ENCODE peak calls at places on chromosomes 2 and 18, in seven cellular contexts. One of them, this sample, is unnamed.

GRCh38 chr2:9333591-9334171 is 89.6 kb downstream of the ITGB1BP1 start:
- DNase-seq in IMR-90: peak
- DNase-seq in CD8-positive, alpha-beta memory T cell: no peak
- DNase-seq in breast epithelium: peak
- DNase-seq in right cardiac atrium: no peak
- DNase-seq in lower lobe of right lung: no peak
- DNase-seq in psoas muscle: peak
- DNase-seq in this sample: no peak

GRCh38 chr2:157784169-157784822 is 91.8 kb downstream of the ACVR1 start:
- DNase-seq in IMR-90: peak
- DNase-seq in CD8-positive, alpha-beta memory T cell: no peak
- DNase-seq in breast epithelium: peak
- DNase-seq in right cardiac atrium: peak
- DNase-seq in lower lobe of right lung: peak
- DNase-seq in psoas muscle: no peak
- DNase-seq in this sample: no peak

GRCh38 chr2:86477349-86477748 is 36.2 kb downstream of the KDM3A start:
- DNase-seq in IMR-90: peak
- DNase-seq in CD8-positive, alpha-beta memory T cell: no peak
- DNase-seq in breast epithelium: no peak
- DNase-seq in right cardiac atrium: no peak
- DNase-seq in lower lobe of right lung: no peak
- DNase-seq in psoas muscle: no peak
- DNase-seq in this sample: no peak

GRCh38 chr2:188248513-188248912 is 43.2 kb upstream of the GULP1 start:
- DNase-seq in IMR-90: no peak
- DNase-seq in CD8-positive, alpha-beta memory T cell: no peak
- DNase-seq in breast epithelium: no peak
- DNase-seq in right cardiac atrium: no peak
- DNase-seq in lower lobe of right lung: no peak
- DNase-seq in psoas muscle: no peak
- DNase-seq in this sample: no peak

GRCh38 chr2:143525006-143525405 is 395.8 kb downstream of the ARHGAP15 start:
- DNase-seq in IMR-90: peak
- DNase-seq in CD8-positive, alpha-beta memory T cell: no peak
- DNase-seq in breast epithelium: no peak
- DNase-seq in right cardiac atrium: no peak
- DNase-seq in lower lobe of right lung: no peak
- DNase-seq in psoas muscle: no peak
- DNase-seq in this sample: no peak

GRCh38 chr2:171244970-171245782 is 84.5 kb upstream of the TLK1 start:
- DNase-seq in IMR-90: peak
- DNase-seq in CD8-positive, alpha-beta memory T cell: no peak
- DNase-seq in breast epithelium: no peak
- DNase-seq in right cardiac atrium: no peak
- DNase-seq in lower lobe of right lung: no peak
- DNase-seq in psoas muscle: no peak
- DNase-seq in this sample: no peak

GRCh38 chr2:151347904-151348303 is 9.5 kb upstream of the TNFAIP6 start:
- DNase-seq in IMR-90: no peak
- DNase-seq in CD8-positive, alpha-beta memory T cell: no peak
- DNase-seq in breast epithelium: no peak
- DNase-seq in right cardiac atrium: no peak
- DNase-seq in lower lobe of right lung: no peak
- DNase-seq in psoas muscle: no peak
- DNase-seq in this sample: no peak

GRCh38 chr2:30398488-30398887 is 48.6 kb upstream of the LCLAT1 start:
- DNase-seq in IMR-90: peak
- DNase-seq in CD8-positive, alpha-beta memory T cell: no peak
- DNase-seq in breast epithelium: no peak
- DNase-seq in right cardiac atrium: no peak
- DNase-seq in lower lobe of right lung: no peak
- DNase-seq in psoas muscle: no peak
- DNase-seq in this sample: no peak

GRCh38 chr18:20960735-20961134 is 150.9 kb downstream of the ROCK1 start:
- DNase-seq in IMR-90: no peak
- DNase-seq in CD8-positive, alpha-beta memory T cell: no peak
- DNase-seq in breast epithelium: no peak
- DNase-seq in right cardiac atrium: no peak
- DNase-seq in lower lobe of right lung: no peak
- DNase-seq in psoas muscle: no peak
- DNase-seq in this sample: no peak

GRCh38 chr2:222848862-222849261 is 12.0 kb upstream of the ACSL3 start:
- DNase-seq in IMR-90: no peak
- DNase-seq in CD8-positive, alpha-beta memory T cell: no peak
- DNase-seq in breast epithelium: no peak
- DNase-seq in right cardiac atrium: no peak
- DNase-seq in lower lobe of right lung: no peak
- DNase-seq in psoas muscle: no peak
- DNase-seq in this sample: no peak

GRCh38 chr2:229409751-229410181 is 138.7 kb upstream of the PID1 start:
- DNase-seq in IMR-90: peak
- DNase-seq in CD8-positive, alpha-beta memory T cell: no peak
- DNase-seq in breast epithelium: no peak
- DNase-seq in right cardiac atrium: no peak
- DNase-seq in lower lobe of right lung: no peak
- DNase-seq in psoas muscle: no peak
- DNase-seq in this sample: no peak

GRCh38 chr2:85503168-85503610 is 35.8 kb upstream of the MAT2A start:
- DNase-seq in IMR-90: no peak
- DNase-seq in CD8-positive, alpha-beta memory T cell: no peak
- DNase-seq in breast epithelium: no peak
- DNase-seq in right cardiac atrium: no peak
- DNase-seq in lower lobe of right lung: no peak
- DNase-seq in psoas muscle: no peak
- DNase-seq in this sample: no peak

GRCh38 chr2:210203162-210203561 is 22.1 kb downstream of the ACADL start:
- DNase-seq in IMR-90: no peak
- DNase-seq in CD8-positive, alpha-beta memory T cell: no peak
- DNase-seq in breast epithelium: no peak
- DNase-seq in right cardiac atrium: no peak
- DNase-seq in lower lobe of right lung: no peak
- DNase-seq in psoas muscle: no peak
- DNase-seq in this sample: no peak

GRCh38 chr2:214830794-214831346 is 21.4 kb upstream of the BARD1 start:
- DNase-seq in IMR-90: peak
- DNase-seq in CD8-positive, alpha-beta memory T cell: no peak
- DNase-seq in breast epithelium: no peak
- DNase-seq in right cardiac atrium: no peak
- DNase-seq in lower lobe of right lung: no peak
- DNase-seq in psoas muscle: no peak
- DNase-seq in this sample: no peak

GRCh38 chr2:9565436-9566153 is 10.0 kb upstream of the ADAM17 start:
- DNase-seq in IMR-90: peak
- DNase-seq in CD8-positive, alpha-beta memory T cell: no peak
- DNase-seq in breast epithelium: peak
- DNase-seq in right cardiac atrium: peak
- DNase-seq in lower lobe of right lung: no peak
- DNase-seq in psoas muscle: peak
- DNase-seq in this sample: no peak

GRCh38 chr18:37242091-37242490 is 323.5 kb downstream of the CELF4 start:
- DNase-seq in IMR-90: no peak
- DNase-seq in CD8-positive, alpha-beta memory T cell: no peak
- DNase-seq in breast epithelium: no peak
- DNase-seq in right cardiac atrium: no peak
- DNase-seq in lower lobe of right lung: no peak
- DNase-seq in psoas muscle: no peak
- DNase-seq in this sample: no peak

GRCh38 chr2:191530618-191531017 is 147.3 kb upstream of the NABP1 start:
- DNase-seq in IMR-90: no peak
- DNase-seq in CD8-positive, alpha-beta memory T cell: no peak
- DNase-seq in breast epithelium: no peak
- DNase-seq in right cardiac atrium: no peak
- DNase-seq in lower lobe of right lung: no peak
- DNase-seq in psoas muscle: no peak
- DNase-seq in this sample: no peak

GRCh38 chr2:219369447-219369861 is 18.3 kb downstream of the DNPEP start:
- DNase-seq in IMR-90: peak
- DNase-seq in CD8-positive, alpha-beta memory T cell: no peak
- DNase-seq in breast epithelium: peak
- DNase-seq in right cardiac atrium: peak
- DNase-seq in lower lobe of right lung: peak
- DNase-seq in psoas muscle: peak
- DNase-seq in this sample: no peak

GRCh38 chr2:100730290-100730868 is 89.6 kb upstream of the NPAS2 start:
- DNase-seq in IMR-90: peak
- DNase-seq in CD8-positive, alpha-beta memory T cell: no peak
- DNase-seq in breast epithelium: peak
- DNase-seq in right cardiac atrium: peak
- DNase-seq in lower lobe of right lung: peak
- DNase-seq in psoas muscle: peak
- DNase-seq in this sample: peak

GRCh38 chr2:120597595-120598193 is 138.0 kb upstream of the GLI2 start:
- DNase-seq in IMR-90: no peak
- DNase-seq in CD8-positive, alpha-beta memory T cell: no peak
- DNase-seq in breast epithelium: no peak
- DNase-seq in right cardiac atrium: peak
- DNase-seq in lower lobe of right lung: peak
- DNase-seq in psoas muscle: peak
- DNase-seq in this sample: no peak
- H3K4me3 ChIP-seq in IMR-90: no peak
- H3K4me3 ChIP-seq in CD8-positive, alpha-beta memory T cell: no peak
- H3K4me3 ChIP-seq in breast epithelium: no peak
- H3K4me3 ChIP-seq in right cardiac atrium: no peak
- H3K4me3 ChIP-seq in lower lobe of right lung: no peak
- H3K4me3 ChIP-seq in psoas muscle: no peak
- H3K4me3 ChIP-seq in this sample: no peak

GRCh38 chr18:50812834-50813233 is 7.0 kb downstream of the MRO start:
- DNase-seq in IMR-90: no peak
- DNase-seq in CD8-positive, alpha-beta memory T cell: no peak
- DNase-seq in breast epithelium: no peak
- DNase-seq in right cardiac atrium: no peak
- DNase-seq in lower lobe of right lung: no peak
- DNase-seq in psoas muscle: no peak
- DNase-seq in this sample: no peak
- H3K4me3 ChIP-seq in IMR-90: no peak
- H3K4me3 ChIP-seq in CD8-positive, alpha-beta memory T cell: no peak
- H3K4me3 ChIP-seq in breast epithelium: no peak
- H3K4me3 ChIP-seq in right cardiac atrium: no peak
- H3K4me3 ChIP-seq in lower lobe of right lung: no peak
- H3K4me3 ChIP-seq in psoas muscle: no peak
- H3K4me3 ChIP-seq in this sample: no peak

GRCh38 chr18:12252061-12252460 is 2.1 kb upstream of the CIDEA start:
- DNase-seq in IMR-90: no peak
- DNase-seq in CD8-positive, alpha-beta memory T cell: no peak
- DNase-seq in breast epithelium: no peak
- DNase-seq in right cardiac atrium: no peak
- DNase-seq in lower lobe of right lung: no peak
- DNase-seq in psoas muscle: peak
- DNase-seq in this sample: no peak

GRCh38 chr18:12253027-12253426 is 1.1 kb upstream of the CIDEA start:
- DNase-seq in IMR-90: no peak
- DNase-seq in CD8-positive, alpha-beta memory T cell: no peak
- DNase-seq in breast epithelium: no peak
- DNase-seq in right cardiac atrium: no peak
- DNase-seq in lower lobe of right lung: no peak
- DNase-seq in psoas muscle: peak
- DNase-seq in this sample: no peak

GRCh38 chr18:12254820-12255511 is 805 bp downstream of the CIDEA start:
- DNase-seq in IMR-90: no peak
- DNase-seq in CD8-positive, alpha-beta memory T cell: no peak
- DNase-seq in breast epithelium: no peak
- DNase-seq in right cardiac atrium: no peak
- DNase-seq in lower lobe of right lung: no peak
- DNase-seq in psoas muscle: peak
- DNase-seq in this sample: no peak

GRCh38 chr18:12254137-12254819 is at the start of gene CIDEA:
- DNase-seq in IMR-90: no peak
- DNase-seq in CD8-positive, alpha-beta memory T cell: no peak
- DNase-seq in breast epithelium: no peak
- DNase-seq in right cardiac atrium: peak
- DNase-seq in lower lobe of right lung: no peak
- DNase-seq in psoas muscle: peak
- DNase-seq in this sample: no peak

DNA sequence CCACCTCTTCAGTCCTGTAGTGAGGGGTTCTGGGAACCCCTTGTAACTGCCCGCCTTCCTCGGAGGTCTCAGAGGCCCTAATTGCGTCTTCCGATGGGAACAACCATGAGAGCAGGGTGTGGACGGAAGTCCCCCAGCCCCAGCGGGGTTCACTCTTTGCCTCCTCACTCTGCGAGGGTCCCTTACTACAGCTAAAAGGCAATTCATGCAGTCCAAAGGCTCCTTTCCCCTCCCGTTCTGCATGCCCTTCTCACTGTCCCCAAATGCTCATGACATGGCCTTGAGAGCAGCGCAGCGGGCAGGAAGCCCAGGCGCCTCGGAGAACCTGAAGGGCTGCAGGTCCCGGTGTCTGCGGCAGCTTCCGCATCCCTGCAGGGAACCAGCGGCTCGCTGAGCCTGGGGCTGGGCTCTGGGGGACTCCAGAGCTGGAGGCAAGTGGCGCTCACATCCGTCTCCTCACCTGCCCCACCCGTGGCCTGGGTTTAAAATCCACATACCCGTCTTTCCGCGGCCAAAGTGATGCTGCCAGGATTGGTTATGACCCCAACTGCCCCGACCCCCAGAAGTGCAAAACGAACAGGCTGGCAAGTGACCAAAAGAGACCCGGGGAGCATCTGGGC is 534 bp upstream of the CIDEA start:
- DNase-seq in IMR-90: no peak
- DNase-seq in CD8-positive, alpha-beta memory T cell: no peak
- DNase-seq in breast epithelium: no peak
- DNase-seq in right cardiac atrium: no peak
- DNase-seq in lower lobe of right lung: no peak
- DNase-seq in psoas muscle: peak
- DNase-seq in this sample: no peak
- H3K4me3 ChIP-seq in IMR-90: no peak
- H3K4me3 ChIP-seq in CD8-positive, alpha-beta memory T cell: no peak
- H3K4me3 ChIP-seq in breast epithelium: peak
- H3K4me3 ChIP-seq in right cardiac atrium: peak
- H3K4me3 ChIP-seq in lower lobe of right lung: peak
- H3K4me3 ChIP-seq in psoas muscle: peak
- H3K4me3 ChIP-seq in this sample: peak

GRCh38 chr18:23572570-23572969 is 13.7 kb downstream of the NPC1 start:
- DNase-seq in IMR-90: no peak
- DNase-seq in CD8-positive, alpha-beta memory T cell: no peak
- DNase-seq in breast epithelium: no peak
- DNase-seq in right cardiac atrium: no peak
- DNase-seq in lower lobe of right lung: no peak
- DNase-seq in psoas muscle: no peak
- DNase-seq in this sample: no peak

GRCh38 chr18:23573020-23573419 is 13.3 kb downstream of the NPC1 start:
- DNase-seq in IMR-90: no peak
- DNase-seq in CD8-positive, alpha-beta memory T cell: no peak
- DNase-seq in breast epithelium: no peak
- DNase-seq in right cardiac atrium: no peak
- DNase-seq in lower lobe of right lung: no peak
- DNase-seq in psoas muscle: no peak
- DNase-seq in this sample: no peak

GRCh38 chr18:23574611-23575308 is 11.5 kb downstream of the NPC1 start:
- DNase-seq in IMR-90: no peak
- DNase-seq in CD8-positive, alpha-beta memory T cell: no peak
- DNase-seq in breast epithelium: no peak
- DNase-seq in right cardiac atrium: no peak
- DNase-seq in lower lobe of right lung: no peak
- DNase-seq in psoas muscle: no peak
- DNase-seq in this sample: no peak

GRCh38 chr18:23575309-23575651 is 11.0 kb downstream of the NPC1 start:
- DNase-seq in IMR-90: no peak
- DNase-seq in CD8-positive, alpha-beta memory T cell: no peak
- DNase-seq in breast epithelium: no peak
- DNase-seq in right cardiac atrium: no peak
- DNase-seq in lower lobe of right lung: no peak
- DNase-seq in psoas muscle: no peak
- DNase-seq in this sample: no peak

GRCh38 chr18:23573948-23574431 is 12.3 kb downstream of the NPC1 start:
- DNase-seq in IMR-90: peak
- DNase-seq in CD8-positive, alpha-beta memory T cell: no peak
- DNase-seq in breast epithelium: no peak
- DNase-seq in right cardiac atrium: no peak
- DNase-seq in lower lobe of right lung: peak
- DNase-seq in psoas muscle: no peak
- DNase-seq in this sample: no peak
- H3K4me3 ChIP-seq in IMR-90: no peak
- H3K4me3 ChIP-seq in CD8-positive, alpha-beta memory T cell: peak
- H3K4me3 ChIP-seq in breast epithelium: no peak
- H3K4me3 ChIP-seq in right cardiac atrium: no peak
- H3K4me3 ChIP-seq in lower lobe of right lung: no peak
- H3K4me3 ChIP-seq in psoas muscle: no peak
- H3K4me3 ChIP-seq in this sample: no peak